ENCODE peak calls at places on chromosome 19, in ten cellular contexts. Q, Z, N, L, Y, W, E, O, P and I are unnamed samples.

GRCh38 chr19:3544054-3544376 is 5.0 kb downstream of the TEKTIP1 start:
- DNase-seq in L (no peak), O (no peak), Q (no peak), N (no peak), Z (no peak), P (no peak), E (no peak), Y (no peak), W (no peak), I (no peak)

GRCh38 chr19:12669272-12670158 is 2.9 kb downstream of the WDR83 start:
- DNase-seq in N (peak), P (peak), Z (peak), Y (peak), Q (peak), O (peak), E (peak), W (peak), L (peak), I (peak)

GRCh38 chr19:50005428-50005827 is 19.7 kb downstream of the VRK3 start:
- DNase-seq in L (no peak), N (no peak), W (no peak), O (no peak), Q (no peak), E (no peak), Z (no peak), P (no peak), Y (no peak), I (no peak)

GRCh38 chr19:19528721-19529490 is at the start of gene YJEFN3:
- DNase-seq in P (no peak), O (no peak), Q (no peak), Y (no peak), W (no peak), Z (no peak), L (peak), N (no peak), E (peak), I (no peak)

GRCh38 chr19:8452446-8453123 is 7.8 kb downstream of the HNRNPM start:
- DNase-seq in Q (no peak), N (no peak), Y (no peak), O (no peak), Z (no peak), L (no peak), E (no peak), P (no peak), W (no peak), I (no peak)

GRCh38 chr19:39363909-39364457 is 21.8 kb downstream of the SAMD4B start:
- DNase-seq in E (peak), O (no peak), Z (no peak), N (no peak), W (no peak), Y (no peak), L (no peak), Q (peak), P (peak), I (no peak)

GRCh38 chr19:53977991-53978731 is 13.3 kb upstream of the CACNG6 start:
- DNase-seq in O (no peak), L (peak), N (peak), Y (peak), Z (peak), Q (peak), E (peak), P (peak), W (peak), I (no peak)

GRCh38 chr19:13681509-13681908 is 82.8 kb upstream of the MRI1 start:
- DNase-seq in O (no peak), E (no peak), Y (no peak), P (no peak), Q (no peak), L (no peak), N (no peak), Z (no peak), W (no peak), I (no peak)

GRCh38 chr19:51921949-51922348 is 5.3 kb upstream of the ZNF613 start:
- DNase-seq in L (no peak), E (no peak), Y (no peak), P (no peak), N (no peak), Z (no peak), W (peak), Q (no peak), O (no peak), I (no peak)

GRCh38 chr19:35742121-35742724 is at the start of gene IGFLR1:
- DNase-seq in Z (peak), P (no peak), O (peak), Q (peak), Y (no peak), L (no peak), E (no peak), W (no peak), N (no peak), I (peak)

GRCh38 chr19:19873381-19873780 is 7.7 kb downstream of the ZNF253 start:
- DNase-seq in Z (no peak), Q (no peak), E (no peak), Y (no peak), O (no peak), P (no peak), L (no peak), W (no peak), N (no peak), I (no peak)

GRCh38 chr19:35940078-35940775 is 4.1 kb downstream of the LRFN3 start:
- DNase-seq in Z (no peak), Q (no peak), O (no peak), L (no peak), P (no peak), N (no peak), Y (no peak), W (no peak), E (no peak), I (no peak)